ENCODE peak calls at places on chromosomes 16 and 17, in eight cellular contexts. J is transverse colon, W is breast epithelium, H is bronchial epithelial cell, R is thoracic aorta, Y is body of pancreas, M is ovary, T is endodermal cell. B is an unnamed sample. For H3K36me3 and H3K27me3, the result is how much of the 10 kb centered on the place peaks cover.

GRCh38 chr17:19744492-19744891 is 3.6 kb downstream of the ALDH3A1 start:
- DNase-seq in M (peak), W (no peak), T (no peak), H (no peak), J (peak), Y (no peak), R (no peak), B (no peak)

GRCh38 chr17:78125138-78125913 is 3.2 kb downstream of the TMC6 start:
- DNase-seq in W (no peak), T (no peak), J (no peak), M (no peak), H (no peak), Y (no peak), R (no peak), B (no peak)

GRCh38 chr17:75440738-75441448 is 15.5 kb upstream of the TMEM94 start:
- DNase-seq in M (no peak), W (no peak), H (no peak), Y (no peak), J (no peak), R (no peak), T (no peak), B (peak)

GRCh38 chr17:40480501-40481003 is 20.9 kb downstream of the TNS4 start:
- DNase-seq in T (peak), W (no peak), M (no peak), R (no peak), Y (no peak), H (peak), J (peak), B (no peak)

GRCh38 chr16:78893340-78893739 is 707.2 kb downstream of the MAF start:
- DNase-seq in W (no peak), R (no peak), H (peak), Y (no peak), J (no peak), T (no peak), M (no peak), B (no peak)

GRCh38 chr16:3129137-3130131 is 5.4 kb upstream of the ZNF213 start:
- DNase-seq in H (peak), J (peak), M (peak), W (no peak), Y (peak), T (peak), R (peak), B (peak)

GRCh38 chr16:73150790-73151189 is 102.9 kb upstream of the ZFHX3 start:
- DNase-seq in W (no peak), M (no peak), H (no peak), Y (no peak), R (no peak), J (no peak), T (no peak), B (no peak)

GRCh38 chr16:50309156-50309526 is 42.8 kb downstream of the ADCY7 start:
- DNase-seq in M (no peak), H (no peak), R (no peak), W (no peak), Y (no peak), T (no peak), J (no peak), B (peak)

GRCh38 chr17:66576473-66576872 is 258.4 kb upstream of the CACNG5 start:
- DNase-seq in W (no peak), J (no peak), T (no peak), H (peak), R (no peak), Y (no peak), M (no peak), B (no peak)

GRCh38 chr17:8581002-8581658 is 49.4 kb downstream of the MYH10 start:
- DNase-seq in J (no peak), W (no peak), M (no peak), T (no peak), R (no peak), Y (no peak), H (peak), B (no peak)

GRCh38 chr16:87046235-87046634 is 271.0 kb downstream of the C16orf95 start:
- DNase-seq in H (no peak), M (no peak), T (no peak), J (no peak), Y (no peak), W (no peak), R (no peak), B (peak)

GRCh38 chr17:9821921-9822320 is at the start of gene GSG1L2:
- DNase-seq in T (no peak), W (no peak), Y (no peak), J (no peak), M (no peak), R (no peak), H (no peak), B (no peak)

GRCh38 chr16:86527366-86527765 is 17.0 kb downstream of the FOXF1 start:
- DNase-seq in H (no peak), R (no peak), T (peak), M (no peak), Y (no peak), W (no peak), J (no peak), B (no peak)

GRCh38 chr16:80804061-80804450 is 342 bp downstream of the CDYL2 start:
- DNase-seq in Y (peak), H (no peak), M (no peak), R (no peak), J (peak), W (no peak), T (peak), B (peak)

GRCh38 chr16:59046335-59046734 is 312.2 kb upstream of the GOT2 start:
- DNase-seq in H (no peak), T (no peak), R (no peak), W (no peak), Y (no peak), J (no peak), M (no peak), B (no peak)

GRCh38 chr17:40564195-40564882 is 933 bp downstream of the CCR7 start:
- DNase-seq in H (no peak), J (no peak), Y (no peak), W (no peak), M (no peak), R (no peak), T (peak), B (no peak)

GRCh38 chr16:964696-965395 is 5.9 kb downstream of the LMF1 start:
- DNase-seq in R (no peak), M (no peak), Y (no peak), J (peak), W (no peak), H (peak), T (no peak), B (no peak)

GRCh38 chr16:66406534-66407368 is 20.3 kb upstream of the BEAN1 start:
- DNase-seq in H (peak), W (peak), T (peak), R (peak), Y (peak), J (peak), M (peak), B (peak)

GRCh38 chr17:79947351-79948031 is 88.2 kb downstream of the TBC1D16 start:
- DNase-seq in W (peak), M (no peak), Y (no peak), T (no peak), R (no peak), J (no peak), H (no peak), B (peak)

GRCh38 chr17:8131844-8132441 is 8.0 kb upstream of the HES7 start:
- DNase-seq in R (no peak), J (no peak), T (no peak), Y (no peak), M (no peak), H (peak), W (no peak), B (no peak)

GRCh38 chr16:65415460-65415859 is 293.6 kb upstream of the CDH11 start:
- DNase-seq in T (no peak), W (no peak), J (no peak), H (peak), Y (no peak), R (no peak), M (no peak), B (no peak)

GRCh38 chr16:3836641-3837040 is 43.9 kb downstream of the CREBBP start:
- DNase-seq in W (no peak), J (no peak), T (no peak), M (no peak), H (no peak), R (no peak), Y (no peak), B (no peak)

GRCh38 chr16:14007460-14007859 is 63.7 kb upstream of the MRTFB start:
- DNase-seq in Y (no peak), M (no peak), H (peak), T (no peak), J (no peak), W (no peak), R (no peak), B (no peak)

GRCh38 chr16:75296606-75297005 is 45.2 kb upstream of the BCAR1 start:
- DNase-seq in J (no peak), Y (peak), W (no peak), M (peak), R (no peak), T (no peak), H (no peak), B (no peak)

GRCh38 chr17:43021739-43022512 is at the start of gene VAT1:
- DNase-seq in M (peak), T (peak), H (peak), J (peak), Y (peak), W (peak), R (no peak), B (peak)

GRCh38 chr16:64051826-64052225 is 1070.0 kb downstream of the CDH11 start:
- DNase-seq in W (no peak), Y (no peak), T (peak), J (no peak), H (peak), M (no peak), R (no peak), B (no peak)

GRCh38 chr16:4506450-4506849 is 30.3 kb downstream of the HMOX2 start:
- DNase-seq in Y (peak), J (peak), T (peak), M (peak), R (no peak), W (no peak), H (peak), B (peak)

GRCh38 chr17:4043862-4044261 is 79.6 kb upstream of the ATP2A3 start:
- DNase-seq in Y (peak), H (no peak), M (no peak), R (no peak), T (no peak), W (no peak), J (peak), B (no peak)

GRCh38 chr16:56275076-56275475 is 83.8 kb downstream of the GNAO1 start:
- DNase-seq in M (no peak), R (no peak), H (no peak), J (no peak), T (no peak), W (no peak), Y (no peak), B (no peak)

GRCh38 chr16:19264123-19264673 is 21.3 kb upstream of the CLEC19A start:
- DNase-seq in Y (no peak), R (no peak), J (no peak), M (no peak), W (no peak), T (no peak), H (no peak), B (no peak)

GRCh38 chr17:45771473-45771959 is 12.6 kb upstream of the CRHR1 start:
- DNase-seq in T (peak), M (no peak), J (no peak), Y (no peak), H (no peak), W (no peak), R (no peak), B (no peak)

GRCh38 chr16:84446596-84447392 is 57.7 kb downstream of the MEAK7 start:
- DNase-seq in Y (no peak), J (no peak), R (no peak), T (peak), H (no peak), M (no peak), W (no peak), B (no peak)

GRCh38 chr16:87391324-87391949 is 699 bp upstream of the MAP1LC3B start:
- DNase-seq in J (peak), M (peak), R (no peak), W (peak), T (peak), Y (peak), H (no peak), B (peak)

GRCh38 chr16:67346328-67346727 is 19.7 kb downstream of the LRRC36 start:
- DNase-seq in R (no peak), M (no peak), J (no peak), H (peak), Y (no peak), W (peak), T (no peak), B (no peak)

GRCh38 chr16:86510465-86511261 is at the start of gene FOXF1:
- DNase-seq in H (no peak), W (no peak), T (peak), M (no peak), Y (no peak), R (no peak), J (no peak), B (no peak)

GRCh38 chr17:82647593-82648164 is 565 bp downstream of the WDR45B start:
- DNase-seq in H (no peak), W (no peak), R (no peak), T (peak), Y (peak), M (no peak), J (peak), B (peak)

GRCh38 chr16:89423709-89424260 is 66.6 kb downstream of the ANKRD11 start:
- DNase-seq in M (no peak), R (no peak), W (no peak), H (no peak), J (no peak), Y (no peak), T (no peak), B (no peak)

GRCh38 chr17:39738568-39738901 is 797 bp downstream of the GRB7 start:
- DNase-seq in Y (peak), M (no peak), W (peak), R (no peak), H (peak), J (peak), T (peak), B (peak)

GRCh38 chr17:31561469-31562412 is 170.3 kb downstream of the RAB11FIP4 start:
- DNase-seq in R (no peak), W (no peak), Y (no peak), H (no peak), M (no peak), T (no peak), J (no peak), B (peak)
- H3K4me3 ChIP-seq in R (peak), W (peak), Y (no peak), H (no peak), M (no peak), T (peak), J (no peak), B (no peak)

GRCh38 chr17:50453901-50454300 is 14.8 kb downstream of the CHAD start:
- DNase-seq in W (no peak), Y (no peak), J (no peak), H (no peak), M (no peak), T (no peak), R (no peak), B (no peak)
- H3K36me3 ChIP-seq in W (under half), Y (under half), J (under half), H (under half), M (under half), T (under half), R (under half), B (under half)

GRCh38 chr17:34416116-34416515 is 53.1 kb upstream of the CCL1 start:
- DNase-seq in R (no peak), W (no peak), T (no peak), J (no peak), Y (no peak), M (no peak), H (no peak), B (no peak)

GRCh38 chr17:34424814-34425490 is 61.9 kb upstream of the CCL1 start:
- DNase-seq in W (no peak), R (no peak), H (no peak), T (peak), Y (no peak), M (no peak), J (no peak), B (peak)

GRCh38 chr17:34423978-34424813 is 61.2 kb upstream of the CCL1 start:
- DNase-seq in Y (no peak), M (no peak), J (no peak), T (peak), W (no peak), H (no peak), R (no peak), B (peak)

GRCh38 chr17:34420254-34420766 is 57.3 kb upstream of the CCL1 start:
- DNase-seq in T (peak), Y (peak), J (peak), R (peak), H (peak), M (peak), W (no peak), B (peak)

GRCh38 chr17:34420900-34421299 is 57.9 kb upstream of the CCL1 start:
- DNase-seq in R (no peak), H (no peak), T (no peak), M (no peak), W (no peak), Y (no peak), J (no peak), B (no peak)
- H3K27me3 ChIP-seq in R (under half), H (under half), T (under half), M (under half), W (half or more), Y (under half), J (under half), B (under half)

GRCh38 chr17:49003557-49004511 is 6.6 kb downstream of the IGF2BP1 start:
- DNase-seq in M (no peak), H (no peak), T (peak), Y (no peak), J (no peak), R (no peak), W (no peak), B (peak)
- H3K4me3 ChIP-seq in M (no peak), H (no peak), T (peak), Y (no peak), J (no peak), R (no peak), W (no peak), B (peak)